ENCODE peak calls at places on chromosomes 13 and 19, in eight cellular contexts. H, U, G, F, Y, Z, O and L are unnamed samples.

GRCh38 chr19:21451187-21451586 is 54.2 kb upstream of the ZNF429 start:
- DNase-seq in H (no peak), U (no peak), G (no peak), F (no peak), Y (no peak), Z (no peak), O (no peak), L (no peak)

GRCh38 chr13:95524270-95524901 is 28.1 kb upstream of the CLDN10 start:
- DNase-seq in H (no peak), U (no peak), G (no peak), F (no peak), Y (no peak), Z (no peak), O (no peak), L (no peak)

GRCh38 chr19:7199613-7200533 is 94.3 kb downstream of the INSR start:
- DNase-seq in H (no peak), U (no peak), G (no peak), F (no peak), Y (no peak), Z (no peak), O (no peak), L (no peak)

GRCh38 chr19:55248704-55249103 is 10.1 kb downstream of the PPP6R1 start:
- DNase-seq in H (no peak), U (no peak), G (no peak), F (no peak), Y (no peak), Z (no peak), O (no peak), L (no peak)

GRCh38 chr13:37947419-37948140 is 78.0 kb upstream of the TRPC4 start:
- DNase-seq in H (no peak), U (no peak), G (no peak), F (no peak), Y (no peak), Z (no peak), O (no peak), L (no peak)

GRCh38 chr19:44762033-44762432 is 13.5 kb downstream of the BCL3 start:
- DNase-seq in H (no peak), U (no peak), G (no peak), F (no peak), Y (no peak), Z (no peak), O (no peak), L (no peak)

GRCh38 chr19:39937792-39938191 is 3.4 kb upstream of the FCGBP start:
- DNase-seq in H (no peak), U (no peak), G (no peak), F (no peak), Y (no peak), Z (no peak), O (no peak), L (no peak)

GRCh38 chr13:21361123-21361522 is 98.0 kb downstream of the ZDHHC20 start:
- DNase-seq in H (no peak), U (no peak), G (no peak), F (no peak), Y (no peak), Z (no peak), O (no peak), L (no peak)

GRCh38 chr13:76697277-76697676 is 188.9 kb downstream of the KCTD12 start:
- DNase-seq in H (no peak), U (no peak), G (no peak), F (no peak), Y (no peak), Z (no peak), O (no peak), L (no peak)

GRCh38 chr19:48914181-48914580 is 14.1 kb downstream of the NUCB1 start:
- DNase-seq in H (no peak), U (no peak), G (no peak), F (no peak), Y (no peak), Z (no peak), O (no peak), L (no peak)

GRCh38 chr13:89029062-89029461 is 1357.9 kb downstream of the SLITRK5 start:
- DNase-seq in H (no peak), U (no peak), G (no peak), F (no peak), Y (no peak), Z (no peak), O (no peak), L (no peak)

GRCh38 chr19:18654469-18654868 is 17.6 kb downstream of the KLHL26 start:
- DNase-seq in H (no peak), U (no peak), G (no peak), F (no peak), Y (no peak), Z (no peak), O (no peak), L (no peak)

GRCh38 chr13:37667631-37668161 is 69.1 kb upstream of the POSTN start:
- DNase-seq in H (no peak), U (peak), G (no peak), F (no peak), Y (no peak), Z (no peak), O (no peak), L (no peak)

GRCh38 chr13:80666782-80667537 is 326.0 kb upstream of the SPRY2 start:
- DNase-seq in H (no peak), U (no peak), G (no peak), F (no peak), Y (no peak), Z (no peak), O (no peak), L (no peak)

GRCh38 chr13:60679131-60679530 is 282.1 kb downstream of the TDRD3 start:
- DNase-seq in H (no peak), U (no peak), G (no peak), F (no peak), Y (no peak), Z (no peak), O (no peak), L (no peak)

GRCh38 chr13:81326913-81327312 is 986.0 kb upstream of the SPRY2 start:
- DNase-seq in H (no peak), U (no peak), G (no peak), F (no peak), Y (no peak), Z (no peak), O (peak), L (no peak)

GRCh38 chr19:33773704-33774624 is 22.7 kb upstream of the KCTD15 start:
- DNase-seq in H (no peak), U (no peak), G (no peak), F (no peak), Y (no peak), Z (no peak), O (no peak), L (no peak)

GRCh38 chr19:54178581-54179261 is 5.8 kb upstream of the TMC4 start:
- DNase-seq in H (peak), U (no peak), G (no peak), F (peak), Y (no peak), Z (no peak), O (no peak), L (no peak)

GRCh38 chr13:44410328-44410859 is 36.8 kb downstream of the SERP2 start:
- DNase-seq in H (no peak), U (no peak), G (no peak), F (no peak), Y (no peak), Z (no peak), O (no peak), L (no peak)

GRCh38 chr19:2627319-2627829 is 75.1 kb downstream of the GNG7 start:
- DNase-seq in H (no peak), U (peak), G (peak), F (no peak), Y (no peak), Z (peak), O (no peak), L (peak)

GRCh38 chr19:38721496-38721895 is 22.8 kb downstream of the CAPN12 start:
- DNase-seq in H (no peak), U (no peak), G (no peak), F (no peak), Y (no peak), Z (no peak), O (no peak), L (no peak)

GRCh38 chr19:21046489-21046888 is 26.0 kb downstream of the ZNF430 start:
- DNase-seq in H (no peak), U (no peak), G (no peak), F (no peak), Y (no peak), Z (no peak), O (no peak), L (no peak)

GRCh38 chr13:52162279-52163101 is 3.1 kb upstream of the NEK3 start:
- DNase-seq in H (no peak), U (no peak), G (no peak), F (no peak), Y (no peak), Z (no peak), O (no peak), L (no peak)

GRCh38 chr19:8338835-8339234 is 4.2 kb downstream of the KANK3 start:
- DNase-seq in H (no peak), U (no peak), G (no peak), F (no peak), Y (no peak), Z (no peak), O (no peak), L (no peak)

GRCh38 chr13:111952814-111953213 is 114.1 kb upstream of the SOX1 start:
- DNase-seq in H (no peak), U (no peak), G (no peak), F (no peak), Y (no peak), Z (no peak), O (no peak), L (no peak)

GRCh38 chr19:48807590-48808308 is 3.1 kb downstream of the BCAT2 start:
- DNase-seq in H (no peak), U (no peak), G (no peak), F (no peak), Y (no peak), Z (no peak), O (no peak), L (no peak)

GRCh38 chr19:33522371-33522662 is 726 bp upstream of the PEPD start:
- DNase-seq in H (no peak), U (no peak), G (no peak), F (no peak), Y (no peak), Z (no peak), O (no peak), L (no peak)

GRCh38 chr19:9741476-9742171 is 26.9 kb downstream of the ZNF846 start:
- DNase-seq in H (no peak), U (peak), G (no peak), F (no peak), Y (no peak), Z (no peak), O (no peak), L (no peak)

GRCh38 chr13:75685239-75685697 is 49.1 kb downstream of the LMO7 start:
- DNase-seq in H (no peak), U (peak), G (no peak), F (no peak), Y (no peak), Z (peak), O (no peak), L (no peak)

GRCh38 chr13:36549126-36549702 is 116.9 kb downstream of the CCNA1 start:
- DNase-seq in H (no peak), U (no peak), G (no peak), F (no peak), Y (no peak), Z (no peak), O (no peak), L (no peak)

GRCh38 chr13:110869805-110870706 is 44.8 kb downstream of the ANKRD10 start:
- DNase-seq in H (no peak), U (peak), G (peak), F (no peak), Y (no peak), Z (peak), O (no peak), L (peak)

GRCh38 chr19:8504171-8504570 is 1.7 kb upstream of the PRAM1 start:
- DNase-seq in H (no peak), U (no peak), G (no peak), F (no peak), Y (no peak), Z (no peak), O (no peak), L (no peak)

GRCh38 chr13:34340534-34340933 is 522.6 kb downstream of the RFC3 start:
- DNase-seq in H (no peak), U (peak), G (no peak), F (no peak), Y (no peak), Z (no peak), O (no peak), L (no peak)

GRCh38 chr13:46614582-46614981 is 61.6 kb downstream of the LRCH1 start:
- DNase-seq in H (no peak), U (no peak), G (no peak), F (no peak), Y (no peak), Z (no peak), O (no peak), L (no peak)

GRCh38 chr19:6891761-6892385 is 4.5 kb downstream of the ADGRE1 start:
- DNase-seq in H (no peak), U (no peak), G (no peak), F (no peak), Y (no peak), Z (no peak), O (no peak), L (no peak)

GRCh38 chr19:40157059-40157458 is 34.2 kb upstream of the MAP3K10 start:
- DNase-seq in H (no peak), U (no peak), G (no peak), F (no peak), Y (no peak), Z (no peak), O (no peak), L (no peak)

GRCh38 chr13:38494445-38494844 is 144.8 kb downstream of the UFM1 start:
- DNase-seq in H (no peak), U (no peak), G (no peak), F (no peak), Y (no peak), Z (no peak), O (no peak), L (no peak)

GRCh38 chr13:33606692-33607091 is 211.3 kb upstream of the RFC3 start:
- DNase-seq in H (no peak), U (peak), G (no peak), F (no peak), Y (no peak), Z (no peak), O (no peak), L (no peak)

GRCh38 chr13:112842343-112842856 is 126.6 kb upstream of the MCF2L start:
- DNase-seq in H (no peak), U (no peak), G (peak), F (no peak), Y (no peak), Z (no peak), O (no peak), L (no peak)